ENCODE peak calls at places on chromosomes 5 and 9, in five cellular contexts. One of them, this sample, is unnamed.

GRCh38 chr9:32344551-32345182 is 39.8 kb upstream of the ACO1 start:
- DNase-seq in HCT116: no peak
- DNase-seq in SK-N-SH: no peak
- DNase-seq in A549: no peak
- DNase-seq in fibroblast of mammary gland: peak; percentile 11
- DNase-seq in this sample: no peak

GRCh38 chr9:37309136-37309535 is 113.4 kb upstream of the GRHPR start:
- DNase-seq in HCT116: no peak
- DNase-seq in SK-N-SH: no peak
- DNase-seq in A549: no peak
- DNase-seq in fibroblast of mammary gland: peak; percentile 30
- DNase-seq in this sample: no peak

GRCh38 chr9:122268041-122268814 is 3.5 kb downstream of the MRRF start:
- DNase-seq in HCT116: no peak
- DNase-seq in SK-N-SH: no peak
- DNase-seq in A549: no peak
- DNase-seq in fibroblast of mammary gland: no peak
- DNase-seq in this sample: no peak

GRCh38 chr5:39176740-39177628 is 42.4 kb downstream of the FYB1 start:
- DNase-seq in HCT116: no peak
- DNase-seq in SK-N-SH: no peak
- DNase-seq in A549: no peak
- DNase-seq in fibroblast of mammary gland: no peak
- DNase-seq in this sample: no peak

GRCh38 chr9:922731-923130 is 53.7 kb upstream of the DMRT3 start:
- DNase-seq in HCT116: no peak
- DNase-seq in SK-N-SH: no peak
- DNase-seq in A549: no peak
- DNase-seq in fibroblast of mammary gland: no peak
- DNase-seq in this sample: no peak

GRCh38 chr5:179287071-179287470 is 58.2 kb downstream of the ADAMTS2 start:
- DNase-seq in HCT116: no peak
- DNase-seq in SK-N-SH: no peak
- DNase-seq in A549: no peak
- DNase-seq in fibroblast of mammary gland: no peak
- DNase-seq in this sample: no peak

GRCh38 chr9:89435315-89435823 is 62.5 kb downstream of the SEMA4D start:
- DNase-seq in HCT116: peak; percentile 43
- DNase-seq in SK-N-SH: no peak
- DNase-seq in A549: no peak
- DNase-seq in fibroblast of mammary gland: no peak
- DNase-seq in this sample: peak; percentile 80

GRCh38 chr5:61277190-61277589 is 54.9 kb upstream of the ZSWIM6 start:
- DNase-seq in HCT116: no peak
- DNase-seq in SK-N-SH: no peak
- DNase-seq in A549: no peak
- DNase-seq in fibroblast of mammary gland: peak; percentile 46
- DNase-seq in this sample: no peak

GRCh38 chr9:126320158-126320922 is 6.3 kb upstream of the MVB12B start:
- DNase-seq in HCT116: no peak
- DNase-seq in SK-N-SH: no peak
- DNase-seq in A549: no peak
- DNase-seq in fibroblast of mammary gland: peak; percentile 14
- DNase-seq in this sample: no peak

GRCh38 chr5:14685757-14686156 is 21.2 kb downstream of the OTULIN start:
- DNase-seq in HCT116: peak; percentile 23
- DNase-seq in SK-N-SH: peak; percentile 69
- DNase-seq in A549: peak; percentile 62
- DNase-seq in fibroblast of mammary gland: peak; percentile 71
- DNase-seq in this sample: no peak

GRCh38 chr5:170135796-170136490 is 30.2 kb downstream of the FOXI1 start:
- DNase-seq in HCT116: no peak
- DNase-seq in SK-N-SH: no peak
- DNase-seq in A549: no peak
- DNase-seq in fibroblast of mammary gland: peak; percentile 33
- DNase-seq in this sample: no peak

GRCh38 chr5:40001796-40002195 is 577.0 kb upstream of the DAB2 start:
- DNase-seq in HCT116: no peak
- DNase-seq in SK-N-SH: no peak
- DNase-seq in A549: no peak
- DNase-seq in fibroblast of mammary gland: no peak
- DNase-seq in this sample: no peak

GRCh38 chr5:160213537-160213936 is 15.8 kb upstream of the FABP6 start:
- DNase-seq in HCT116: peak; percentile 21
- DNase-seq in SK-N-SH: no peak
- DNase-seq in A549: peak; percentile 48
- DNase-seq in fibroblast of mammary gland: peak; percentile 10
- DNase-seq in this sample: no peak

GRCh38 chr5:145811834-145812625 is 23.1 kb downstream of the PRELID2 start:
- DNase-seq in HCT116: no peak
- DNase-seq in SK-N-SH: no peak
- DNase-seq in A549: no peak
- DNase-seq in fibroblast of mammary gland: peak; percentile 53
- DNase-seq in this sample: no peak

GRCh38 chr5:72509401-72509800 is 2.2 kb upstream of the ZNF366 start:
- DNase-seq in HCT116: no peak
- DNase-seq in SK-N-SH: no peak
- DNase-seq in A549: no peak
- DNase-seq in fibroblast of mammary gland: no peak
- DNase-seq in this sample: no peak

GRCh38 chr5:98432378-98432777 is 341.1 kb upstream of the RGMB start:
- DNase-seq in HCT116: no peak
- DNase-seq in SK-N-SH: no peak
- DNase-seq in A549: no peak
- DNase-seq in fibroblast of mammary gland: no peak
- DNase-seq in this sample: no peak

GRCh38 chr9:111952559-111952958 is 55.9 kb downstream of the UGCG start:
- DNase-seq in HCT116: no peak
- DNase-seq in SK-N-SH: no peak
- DNase-seq in A549: no peak
- DNase-seq in fibroblast of mammary gland: peak; percentile 93
- DNase-seq in this sample: no peak

GRCh38 chr9:105662184-105663104 is at the start of gene TAL2:
- DNase-seq in HCT116: no peak
- DNase-seq in SK-N-SH: no peak
- DNase-seq in A549: no peak
- DNase-seq in fibroblast of mammary gland: no peak
- DNase-seq in this sample: no peak

GRCh38 chr5:143920772-143921171 is 108.8 kb downstream of the HMHB1 start:
- DNase-seq in HCT116: no peak
- DNase-seq in SK-N-SH: no peak
- DNase-seq in A549: no peak
- DNase-seq in fibroblast of mammary gland: peak; percentile 91
- DNase-seq in this sample: no peak

GRCh38 chr5:37774912-37775483 is 64.8 kb downstream of the GDNF start:
- DNase-seq in HCT116: peak; percentile 36
- DNase-seq in SK-N-SH: no peak
- DNase-seq in A549: peak; percentile 13
- DNase-seq in fibroblast of mammary gland: peak; percentile 67
- DNase-seq in this sample: peak; percentile 19

GRCh38 chr9:129283705-129284606 is 105.9 kb upstream of the IER5L start:
- DNase-seq in HCT116: no peak
- DNase-seq in SK-N-SH: no peak
- DNase-seq in A549: no peak
- DNase-seq in fibroblast of mammary gland: no peak
- DNase-seq in this sample: no peak

GRCh38 chr5:150398432-150399157 is 14.1 kb downstream of the CD74 start:
- DNase-seq in HCT116: no peak
- DNase-seq in SK-N-SH: no peak
- DNase-seq in A549: peak; percentile 47
- DNase-seq in fibroblast of mammary gland: no peak
- DNase-seq in this sample: no peak

GRCh38 chr5:72106922-72107873 is at the start of gene MAP1B:
- DNase-seq in HCT116: no peak
- DNase-seq in SK-N-SH: peak; percentile 90
- DNase-seq in A549: peak; percentile 67
- DNase-seq in fibroblast of mammary gland: peak; percentile 64
- DNase-seq in this sample: peak; percentile 48

GRCh38 chr5:142364251-142365145 is 39.7 kb upstream of the SPRY4 start:
- DNase-seq in HCT116: no peak
- DNase-seq in SK-N-SH: no peak
- DNase-seq in A549: peak; percentile 53
- DNase-seq in fibroblast of mammary gland: no peak
- DNase-seq in this sample: no peak
- TF ChIP-seq CTCF in HCT116: no peak
- TF ChIP-seq CTCF in SK-N-SH: no peak
- TF ChIP-seq CTCF in A549: no peak
- TF ChIP-seq CTCF in fibroblast of mammary gland: no peak
- TF ChIP-seq CTCF in this sample: no peak

GRCh38 chr5:51383494-51384081 is 340 bp downstream of the ISL1 start:
- DNase-seq in HCT116: no peak
- DNase-seq in SK-N-SH: peak; percentile 23
- DNase-seq in A549: no peak
- DNase-seq in fibroblast of mammary gland: no peak
- DNase-seq in this sample: no peak

GRCh38 chr5:51381801-51382507 is 1.3 kb upstream of the ISL1 start:
- DNase-seq in HCT116: no peak
- DNase-seq in SK-N-SH: peak; percentile 26
- DNase-seq in A549: no peak
- DNase-seq in fibroblast of mammary gland: no peak
- DNase-seq in this sample: peak; percentile 24

GRCh38 chr5:51382508-51382758 is 815 bp upstream of the ISL1 start:
- DNase-seq in HCT116: no peak
- DNase-seq in SK-N-SH: no peak
- DNase-seq in A549: no peak
- DNase-seq in fibroblast of mammary gland: no peak
- DNase-seq in this sample: peak; percentile 25

GRCh38 chr5:51384281-51384840 is 1.1 kb downstream of the ISL1 start:
- DNase-seq in HCT116: no peak
- DNase-seq in SK-N-SH: peak; percentile 15
- DNase-seq in A549: no peak
- DNase-seq in fibroblast of mammary gland: no peak
- DNase-seq in this sample: no peak

DNA sequence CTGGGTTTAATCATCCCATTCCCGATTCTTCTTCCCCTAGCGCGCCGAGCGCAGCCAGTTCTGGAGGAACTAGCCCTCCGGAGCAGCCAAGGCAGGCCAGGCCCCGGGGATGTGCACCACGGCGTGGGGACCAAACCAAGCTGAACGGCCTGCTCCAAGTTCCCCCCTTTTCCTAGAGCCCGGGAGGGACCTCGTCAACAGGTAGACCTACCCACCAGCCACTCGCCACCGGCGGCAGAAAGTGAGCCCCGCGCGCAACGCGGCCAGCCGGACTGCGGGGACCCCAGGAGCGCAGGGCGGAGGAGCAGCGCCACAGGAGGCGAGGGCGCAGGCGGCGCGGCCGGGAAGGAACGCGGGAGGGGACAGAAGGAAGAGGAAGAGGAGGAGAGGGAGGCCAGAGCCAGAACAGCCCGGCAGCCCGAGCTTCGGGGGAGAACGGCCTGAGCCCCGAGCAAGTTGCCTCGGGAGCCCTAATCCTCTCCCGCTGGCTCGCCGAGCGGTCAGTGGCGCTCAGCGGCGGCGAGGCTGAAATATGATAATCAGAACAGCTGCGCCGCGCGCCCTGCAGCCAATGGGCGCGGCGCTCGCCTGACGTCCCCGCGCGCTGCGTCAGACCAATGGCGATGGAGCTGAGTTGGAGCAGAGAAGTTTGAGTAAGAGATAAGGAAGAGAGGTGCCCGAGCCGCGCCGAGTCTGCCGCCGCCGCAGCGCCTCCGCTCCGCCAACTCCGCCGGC is at the start of gene ISL1:
- DNase-seq in HCT116: peak; percentile 57
- DNase-seq in SK-N-SH: peak; percentile 88
- DNase-seq in A549: peak; percentile 21
- DNase-seq in fibroblast of mammary gland: peak; percentile 67
- DNase-seq in this sample: peak; percentile 88
- TF ChIP-seq CTCF in HCT116: no peak
- TF ChIP-seq CTCF in SK-N-SH: peak; percentile 14
- TF ChIP-seq CTCF in A549: no peak
- TF ChIP-seq CTCF in fibroblast of mammary gland: no peak
- TF ChIP-seq CTCF in this sample: no peak

GRCh38 chr5:171855798-171856772 is 70.5 kb downstream of the SMIM23 start:
- DNase-seq in HCT116: no peak
- DNase-seq in SK-N-SH: no peak
- DNase-seq in A549: no peak
- DNase-seq in fibroblast of mammary gland: no peak
- DNase-seq in this sample: no peak

GRCh38 chr5:171861383-171861782 is 75.8 kb downstream of the SMIM23 start:
- DNase-seq in HCT116: no peak
- DNase-seq in SK-N-SH: no peak
- DNase-seq in A549: no peak
- DNase-seq in fibroblast of mammary gland: peak; percentile 36
- DNase-seq in this sample: no peak

GRCh38 chr5:171855265-171855664 is 69.6 kb downstream of the SMIM23 start:
- DNase-seq in HCT116: no peak
- DNase-seq in SK-N-SH: no peak
- DNase-seq in A549: no peak
- DNase-seq in fibroblast of mammary gland: no peak
- DNase-seq in this sample: no peak

GRCh38 chr5:171857537-171857936 is 71.9 kb downstream of the SMIM23 start:
- DNase-seq in HCT116: no peak
- DNase-seq in SK-N-SH: no peak
- DNase-seq in A549: no peak
- DNase-seq in fibroblast of mammary gland: no peak
- DNase-seq in this sample: no peak

DNA sequence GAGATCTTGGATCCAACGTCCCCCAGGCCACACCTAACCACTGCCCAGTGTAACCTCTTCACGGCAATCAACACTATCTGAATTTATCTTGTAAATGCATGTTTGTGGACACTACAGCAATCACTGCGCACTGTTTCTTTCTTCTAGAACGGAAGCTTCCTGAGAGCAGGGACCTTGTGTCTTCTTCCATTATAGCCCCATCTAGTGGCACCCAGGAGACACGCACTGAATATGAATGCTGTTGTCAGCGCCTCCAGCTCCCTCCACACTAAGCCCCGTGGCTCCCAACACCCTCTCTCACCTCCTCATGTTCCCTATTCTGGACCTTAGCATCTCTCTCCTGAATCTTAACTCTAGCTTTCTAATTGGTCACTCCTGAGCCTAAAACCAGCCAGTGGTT is 72.7 kb downstream of the SMIM23 start:
- DNase-seq in HCT116: no peak
- DNase-seq in SK-N-SH: peak; percentile 40
- DNase-seq in A549: peak; percentile 38
- DNase-seq in fibroblast of mammary gland: no peak
- DNase-seq in this sample: no peak
- TF ChIP-seq CTCF in HCT116: peak; percentile 65
- TF ChIP-seq CTCF in SK-N-SH: peak; percentile 54
- TF ChIP-seq CTCF in A549: peak; percentile 46
- TF ChIP-seq CTCF in fibroblast of mammary gland: peak; percentile 43
- TF ChIP-seq CTCF in this sample: peak; percentile 25

DNA sequence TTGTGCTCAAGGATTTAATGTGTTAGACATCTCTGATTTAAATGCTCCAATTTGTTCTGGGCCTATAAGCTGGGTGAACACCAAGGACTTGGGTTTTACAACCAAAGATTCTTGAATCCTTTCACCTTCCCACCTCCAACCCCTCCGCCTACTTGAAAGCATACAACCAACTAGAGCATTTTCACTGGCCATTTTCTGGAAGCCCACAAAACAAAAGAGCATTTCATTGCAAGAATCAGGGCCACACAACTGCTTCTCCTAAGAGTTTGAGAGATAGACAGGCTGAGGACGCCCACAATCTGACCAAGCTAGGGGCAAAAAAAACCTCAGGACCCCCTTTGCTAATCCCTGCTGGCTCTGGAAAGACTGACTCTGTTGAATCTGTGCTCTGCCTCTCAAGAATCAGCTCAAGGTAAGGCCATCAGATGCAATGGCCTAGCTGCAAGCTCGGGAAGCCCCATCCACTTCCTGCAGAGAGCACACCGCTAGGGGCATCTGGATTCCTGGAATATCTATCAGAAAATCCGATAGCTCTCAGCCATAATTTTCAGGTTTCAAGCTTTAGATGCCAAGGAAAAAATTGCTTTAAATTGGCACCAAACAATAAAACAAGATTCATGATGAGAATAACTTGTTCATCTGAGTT is 57.7 kb downstream of the RETREG1 start:
- DNase-seq in HCT116: no peak
- DNase-seq in SK-N-SH: no peak
- DNase-seq in A549: no peak
- DNase-seq in fibroblast of mammary gland: no peak
- DNase-seq in this sample: no peak
- TF ChIP-seq CTCF in HCT116: no peak
- TF ChIP-seq CTCF in SK-N-SH: no peak
- TF ChIP-seq CTCF in A549: no peak
- TF ChIP-seq CTCF in fibroblast of mammary gland: no peak
- TF ChIP-seq CTCF in this sample: no peak